ENCODE peak calls at places on chromosomes 1 and 21, in ten cellular contexts. Y is Caco-2, N is hepatocyte, O is fibroblast of lung, T is B cell, J is endothelial cell, B is endothelial cell of umbilical vein, H is choroid plexus epithelial cell, E is body of pancreas, G is osteocyte. A is an unnamed sample.

GRCh38 chr1:145985502-145986439 is 10.6 kb downstream of the TXNIP start:
- DNase-seq in G (no peak), O (peak; percentile 83), H (peak; percentile 61), Y (no peak), N (no peak), J (no peak), B (peak; percentile 63), E (no peak), T (no peak), A (no peak)

GRCh38 chr21:29256125-29256895 is 42.4 kb upstream of the BACH1 start:
- DNase-seq in Y (no peak), G (no peak), T (no peak), E (no peak), N (no peak), O (no peak), H (no peak), B (peak; percentile 52), J (no peak), A (no peak)

GRCh38 chr21:43021191-43021590 is 46.8 kb downstream of the PKNOX1 start:
- DNase-seq in H (no peak), O (no peak), J (no peak), E (no peak), B (no peak), Y (no peak), T (no peak), N (no peak), G (no peak), A (no peak)

GRCh38 chr1:241272828-241273227 is 84.2 kb downstream of the RGS7 start:
- DNase-seq in Y (no peak), T (no peak), O (no peak), E (no peak), G (no peak), N (no peak), H (no peak), B (no peak), J (no peak), A (no peak)

GRCh38 chr1:3663999-3664699 is 11.8 kb downstream of the TP73 start:
- DNase-seq in O (no peak), J (no peak), G (no peak), H (no peak), Y (no peak), T (no peak), N (no peak), E (no peak), B (no peak), A (peak; percentile 59)

GRCh38 chr1:157090771-157091170 is 8.8 kb downstream of the ETV3L start:
- DNase-seq in Y (no peak), B (no peak), J (no peak), G (no peak), E (no peak), O (no peak), N (no peak), T (no peak), H (no peak), A (no peak)

GRCh38 chr1:175192111-175192629 is 406 bp downstream of the KIAA0040 start:
- DNase-seq in T (peak; percentile 45), G (no peak), J (no peak), H (peak; percentile 11), N (peak; percentile 70), E (peak; percentile 83), B (peak; percentile 45), O (no peak), Y (no peak), A (peak; percentile 81)

GRCh38 chr21:44750675-44751025 is 39.3 kb upstream of the TSPEAR start:
- DNase-seq in B (no peak), H (no peak), Y (no peak), T (no peak), J (no peak), E (no peak), N (no peak), G (no peak), O (no peak), A (no peak)

GRCh38 chr1:89945852-89946476 is 48.9 kb upstream of the ZNF326 start:
- DNase-seq in Y (no peak), E (no peak), T (no peak), B (no peak), H (peak; percentile 53), G (no peak), N (no peak), J (no peak), O (no peak), A (no peak)

GRCh38 chr1:16229976-16230740 is 6.8 kb downstream of the CPLANE2 start:
- DNase-seq in N (no peak), G (no peak), B (no peak), H (no peak), J (no peak), E (no peak), Y (no peak), O (no peak), T (no peak), A (peak; percentile 61)

GRCh38 chr1:31182352-31182751 is 57.3 kb downstream of the NKAIN1 start:
- DNase-seq in T (peak; percentile 76), E (peak; percentile 68), B (peak; percentile 68), N (peak; percentile 95), O (peak; percentile 95), H (peak; percentile 94), J (peak; percentile 86), Y (peak; percentile 80), G (peak; percentile 94), A (peak; percentile 91)

GRCh38 chr1:19866758-19867157 is 15.4 kb upstream of the OTUD3 start:
- DNase-seq in N (no peak), G (no peak), H (no peak), B (no peak), J (no peak), O (no peak), E (no peak), T (no peak), Y (no peak), A (no peak)

GRCh38 chr1:115461526-115461925 is 123.5 kb upstream of the NGF start:
- DNase-seq in Y (no peak), B (no peak), J (no peak), T (no peak), G (no peak), E (no peak), N (no peak), O (no peak), H (no peak), A (no peak)

GRCh38 chr1:115466433-115466832 is 128.4 kb upstream of the NGF start:
- DNase-seq in G (peak; percentile 46), H (peak; percentile 28), T (no peak), Y (no peak), N (no peak), E (no peak), O (no peak), J (peak; percentile 16), B (no peak), A (no peak)

GRCh38 chr1:115462677-115463076 is 124.6 kb upstream of the NGF start:
- DNase-seq in H (no peak), Y (no peak), B (no peak), O (no peak), J (no peak), G (no peak), N (no peak), E (no peak), T (no peak), A (no peak)

GRCh38 chr1:115465802-115466363 is 127.8 kb upstream of the NGF start:
- DNase-seq in G (peak; percentile 65), E (no peak), B (no peak), J (no peak), Y (no peak), T (no peak), H (no peak), O (no peak), N (no peak), A (no peak)

DNA sequence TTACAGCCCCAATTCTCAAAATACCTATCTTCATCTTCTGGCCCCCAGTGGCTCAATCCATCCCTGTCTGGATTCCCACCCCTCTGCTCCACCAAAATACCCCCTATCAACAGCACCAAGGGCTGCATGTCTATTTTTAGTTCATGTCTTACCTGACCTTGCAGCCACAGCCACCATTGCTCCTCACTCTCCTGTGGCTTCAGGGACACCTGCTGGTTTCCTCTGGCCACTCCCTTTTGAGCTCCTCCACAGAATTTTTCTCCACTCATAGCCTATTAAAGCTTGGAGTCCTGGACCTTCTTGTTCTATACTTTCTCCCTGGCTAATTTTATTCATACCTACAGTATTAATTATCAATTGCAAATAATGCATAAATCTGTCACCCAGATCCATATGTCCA is 125.3 kb upstream of the NGF start:
- DNase-seq in B (no peak), T (no peak), N (peak; percentile 55), E (peak; percentile 24), O (no peak), G (peak; percentile 42), H (peak; percentile 28), J (no peak), Y (no peak), A (no peak)
- TF ChIP-seq CTCF in B (no peak), T (no peak), N (peak; percentile 51), E (no peak), O (no peak), G (peak; percentile 22), H (peak; percentile 48), J (no peak), Y (no peak), A (no peak)

GRCh38 chr1:234579967-234580366 is 30.0 kb downstream of the IRF2BP2 start:
- DNase-seq in B (peak; percentile 14), T (peak; percentile 37), Y (no peak), N (no peak), J (no peak), O (no peak), G (no peak), H (peak; percentile 54), E (no peak), A (no peak)
- TF ChIP-seq CTCF in B (no peak), T (peak; percentile 57), Y (peak; percentile 43), N (peak; percentile 6), J (peak; percentile 49), O (peak; percentile 17), G (no peak), H (peak; percentile 45), E (peak; percentile 14), A (no peak)

DNA sequence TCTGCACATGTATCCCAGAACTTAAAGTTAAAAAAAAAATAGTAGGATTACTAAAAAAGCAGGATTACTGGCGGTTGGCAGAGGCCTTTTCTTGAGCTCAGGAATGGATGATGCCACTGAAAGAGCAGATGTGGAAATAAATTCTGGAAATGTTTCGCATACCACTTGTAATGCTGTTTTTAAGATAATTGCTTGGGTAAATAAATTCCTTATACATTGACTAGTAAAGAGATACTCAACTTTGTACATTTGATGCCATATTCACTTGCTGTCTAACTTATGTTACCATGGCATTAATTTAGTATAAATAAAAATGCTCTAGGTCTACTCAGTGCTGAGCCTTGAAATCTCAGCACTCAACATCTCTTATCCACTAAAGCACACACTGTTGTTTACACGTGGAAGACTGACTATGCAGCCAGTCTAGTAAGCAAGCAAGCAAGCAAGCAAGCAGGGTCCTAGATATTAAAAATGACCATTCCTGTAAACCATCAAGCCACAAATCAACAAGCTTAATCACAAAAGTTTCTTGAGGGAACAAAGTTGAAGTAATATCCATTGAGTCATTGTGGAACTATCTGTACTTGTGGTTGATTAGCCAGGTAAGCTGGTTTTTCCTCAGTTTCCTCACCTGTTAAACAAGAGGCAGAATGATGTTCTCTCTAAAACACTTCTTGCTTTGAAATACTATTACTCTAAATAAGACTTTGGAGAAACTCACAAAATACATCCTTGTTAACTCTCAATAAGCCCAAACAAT is 1.7 kb upstream of the RASAL2 start:
- DNase-seq in J (no peak), N (no peak), Y (no peak), O (no peak), B (no peak), H (peak; percentile 63), G (no peak), E (no peak), T (no peak), A (no peak)
- TF ChIP-seq CTCF in J (no peak), N (no peak), Y (no peak), O (no peak), B (no peak), H (no peak), G (no peak), E (no peak), T (no peak), A (no peak)

GRCh38 chr1:38527373-38527966 is 332.1 kb downstream of the RRAGC start:
- DNase-seq in G (no peak), T (peak; percentile 51), H (no peak), J (no peak), N (peak; percentile 31), O (no peak), B (no peak), Y (no peak), E (no peak), A (no peak)
- TF ChIP-seq CTCF in G (no peak), T (no peak), H (no peak), J (no peak), N (no peak), O (no peak), B (no peak), Y (no peak), E (no peak), A (no peak)

A was measured in kidney.